ENCODE peak calls at places on chromosomes 2 and 18, in ten cellular contexts. T is Calu3; L is sigmoid colon; U is left ventricle myocardium inferior; Z is astrocyte of the spinal cord; S is fibroblast of lung; J is uterus; M is lung; N is transverse colon; Q is CD4-positive, alpha-beta T cell. E is an unnamed sample.

GRCh38 chr18:8747440-8747937 is 42.1 kb downstream of the MTCL1 start:
- DNase-seq in T (peak), L (no peak), U (no peak), Z (peak), S (peak), J (no peak), M (no peak), N (no peak), Q (no peak), E (no peak)

GRCh38 chr2:33197198-33197938 is 250.6 kb downstream of the LTBP1 start:
- DNase-seq in T (no peak), L (no peak), U (no peak), Z (no peak), S (peak), J (no peak), M (no peak), N (no peak), Q (no peak), E (no peak)

GRCh38 chr2:189217546-189217945 is 38.0 kb upstream of the COL5A2 start:
- DNase-seq in T (no peak), L (no peak), U (no peak), Z (peak), S (peak), J (no peak), M (no peak), N (no peak), Q (no peak), E (no peak)

GRCh38 chr2:42288811-42289210 is 72.2 kb downstream of the COX7A2L start:
- DNase-seq in T (no peak), L (no peak), U (no peak), Z (no peak), S (no peak), J (no peak), M (no peak), N (no peak), Q (no peak), E (no peak)

GRCh38 chr2:190837417-190837816 is 43.2 kb upstream of the GLS start:
- DNase-seq in T (no peak), L (no peak), U (no peak), Z (peak), S (peak), J (no peak), M (no peak), N (no peak), Q (no peak), E (no peak)

GRCh38 chr18:74497778-74498177 is 1.6 kb downstream of the CNDP2 start:
- DNase-seq in T (no peak), L (no peak), U (no peak), Z (no peak), S (no peak), J (no peak), M (no peak), N (no peak), Q (no peak), E (no peak)

GRCh38 chr2:203453858-203454451 is 81.1 kb downstream of the RAPH1 start:
- DNase-seq in T (peak), L (no peak), U (no peak), Z (peak), S (peak), J (no peak), M (no peak), N (no peak), Q (no peak), E (no peak)

GRCh38 chr2:111624401-111625156 is 259.4 kb downstream of the ANAPC1 start:
- DNase-seq in T (no peak), L (no peak), U (no peak), Z (peak), S (peak), J (no peak), M (no peak), N (no peak), Q (no peak), E (no peak)

GRCh38 chr18:44826418-44827259 is 146.0 kb downstream of the SETBP1 start:
- DNase-seq in T (peak), L (peak), U (peak), Z (peak), S (peak), J (peak), M (peak), N (peak), Q (no peak), E (peak)

GRCh38 chr18:45958730-45959129 is 8.4 kb downstream of the EPG5 start:
- DNase-seq in T (no peak), L (no peak), U (no peak), Z (no peak), S (peak), J (no peak), M (no peak), N (no peak), Q (no peak), E (no peak)

GRCh38 chr2:71599646-71600236 is 146.4 kb downstream of the DYSF start:
- DNase-seq in T (no peak), L (no peak), U (no peak), Z (no peak), S (no peak), J (no peak), M (no peak), N (no peak), Q (no peak), E (no peak)

GRCh38 chr18:70422061-70422965 is 133.5 kb downstream of the SOCS6 start:
- DNase-seq in T (peak), L (peak), U (peak), Z (peak), S (peak), J (peak), M (peak), N (peak), Q (no peak), E (no peak)

GRCh38 chr2:127226520-127227263 is 6.6 kb upstream of the CYP27C1 start:
- DNase-seq in T (peak), L (no peak), U (no peak), Z (peak), S (peak), J (no peak), M (peak), N (peak), Q (no peak), E (no peak)

GRCh38 chr18:29184654-29185053 is 1007.7 kb upstream of the CDH2 start:
- DNase-seq in T (no peak), L (no peak), U (no peak), Z (peak), S (peak), J (no peak), M (no peak), N (no peak), Q (no peak), E (no peak)

GRCh38 chr2:234293973-234294372 is 202.9 kb downstream of the ARL4C start:
- DNase-seq in T (no peak), L (no peak), U (no peak), Z (no peak), S (no peak), J (no peak), M (no peak), N (no peak), Q (no peak), E (no peak)

GRCh38 chr2:5227062-5227699 is 465.0 kb upstream of the SOX11 start:
- DNase-seq in T (no peak), L (no peak), U (no peak), Z (peak), S (peak), J (no peak), M (no peak), N (no peak), Q (no peak), E (no peak)

GRCh38 chr2:239639366-239640185 is 238.8 kb upstream of the HDAC4 start:
- DNase-seq in T (no peak), L (no peak), U (no peak), Z (no peak), S (no peak), J (no peak), M (no peak), N (no peak), Q (no peak), E (no peak)

GRCh38 chr18:48034651-48035555 is 104.4 kb upstream of the SMAD2 start:
- DNase-seq in T (no peak), L (peak), U (no peak), Z (no peak), S (no peak), J (peak), M (no peak), N (no peak), Q (peak), E (no peak)

GRCh38 chr2:219997341-219997851 is 370.0 kb downstream of the SLC4A3 start:
- DNase-seq in T (peak), L (no peak), U (peak), Z (peak), S (peak), J (peak), M (no peak), N (no peak), Q (no peak), E (peak)

GRCh38 chr2:180692322-180692721 is 288.1 kb upstream of the UBE2E3 start:
- DNase-seq in T (no peak), L (no peak), U (no peak), Z (no peak), S (no peak), J (no peak), M (no peak), N (no peak), Q (no peak), E (no peak)

GRCh38 chr2:206083602-206084467 is 2.1 kb downstream of the INO80D start:
- DNase-seq in T (peak), L (no peak), U (no peak), Z (peak), S (peak), J (no peak), M (no peak), N (peak), Q (no peak), E (no peak)

GRCh38 chr2:56448403-56448998 is 264.7 kb downstream of the CCDC85A start:
- DNase-seq in T (peak), L (no peak), U (no peak), Z (no peak), S (peak), J (no peak), M (no peak), N (peak), Q (no peak), E (no peak)

GRCh38 chr18:56333146-56333545 is 305.2 kb downstream of the TXNL1 start:
- DNase-seq in T (no peak), L (no peak), U (no peak), Z (no peak), S (no peak), J (no peak), M (no peak), N (no peak), Q (no peak), E (no peak)

GRCh38 chr2:210072922-210073509 is 70.6 kb downstream of the RPE start:
- DNase-seq in T (peak), L (no peak), U (no peak), Z (peak), S (peak), J (no peak), M (no peak), N (no peak), Q (no peak), E (no peak)

GRCh38 chr2:74864728-74865722 is 31.1 kb downstream of the HK2 start:
- DNase-seq in T (peak), L (no peak), U (no peak), Z (peak), S (peak), J (no peak), M (no peak), N (no peak), Q (no peak), E (no peak)

GRCh38 chr18:35054401-35054800 is 13.2 kb downstream of the MAPRE2 start:
- DNase-seq in T (no peak), L (no peak), U (no peak), Z (no peak), S (no peak), J (no peak), M (no peak), N (no peak), Q (no peak), E (no peak)

GRCh38 chr2:172340394-172340793 is 87.0 kb upstream of the ITGA6 start:
- DNase-seq in T (no peak), L (no peak), U (no peak), Z (no peak), S (no peak), J (no peak), M (no peak), N (no peak), Q (no peak), E (no peak)

GRCh38 chr18:42641996-42642395 is 473.5 kb downstream of the RIT2 start:
- DNase-seq in T (no peak), L (no peak), U (no peak), Z (no peak), S (no peak), J (no peak), M (no peak), N (no peak), Q (no peak), E (no peak)

GRCh38 chr2:114085238-114085637 is 195.3 kb downstream of the ACTR3 start:
- DNase-seq in T (no peak), L (no peak), U (no peak), Z (no peak), S (no peak), J (no peak), M (no peak), N (no peak), Q (no peak), E (no peak)

GRCh38 chr18:38752430-38752829 is 1186.8 kb upstream of the CELF4 start:
- DNase-seq in T (no peak), L (no peak), U (no peak), Z (no peak), S (no peak), J (no peak), M (no peak), N (no peak), Q (no peak), E (no peak)

GRCh38 chr2:50491541-50492114 is 540.3 kb downstream of the NRXN1 start:
- DNase-seq in T (peak), L (no peak), U (no peak), Z (peak), S (peak), J (no peak), M (no peak), N (peak), Q (no peak), E (no peak)

GRCh38 chr2:170716851-170717598 is 1.9 kb downstream of the SP5 start:
- DNase-seq in T (no peak), L (peak), U (peak), Z (peak), S (peak), J (peak), M (peak), N (peak), Q (peak), E (peak)

GRCh38 chr2:32264422-32265149 is at the start of gene NLRC4:
- DNase-seq in T (no peak), L (no peak), U (no peak), Z (no peak), S (no peak), J (no peak), M (no peak), N (no peak), Q (no peak), E (no peak)

GRCh38 chr2:161946489-161947107 is 127.4 kb downstream of the DPP4 start:
- DNase-seq in T (peak), L (no peak), U (no peak), Z (peak), S (peak), J (no peak), M (no peak), N (no peak), Q (no peak), E (no peak)

DNA sequence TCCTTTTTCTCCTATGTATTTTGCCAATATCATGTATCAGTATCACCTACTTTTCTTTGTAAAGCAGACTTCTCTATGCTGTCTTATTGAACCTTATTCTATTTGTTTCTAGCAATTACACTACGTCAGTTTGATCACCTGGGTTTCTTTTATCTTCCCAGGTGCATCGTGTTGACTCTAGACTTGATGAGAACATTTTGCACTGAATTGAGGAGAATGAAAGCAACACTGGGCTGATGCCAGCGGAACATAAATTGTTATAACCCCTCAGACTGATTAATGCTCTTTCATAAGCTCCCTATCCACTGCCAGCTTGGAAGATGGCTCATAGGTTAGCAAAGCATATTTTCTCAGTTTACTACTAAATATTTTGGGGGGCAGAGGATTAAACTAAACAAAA is 140.6 kb downstream of the EPHA4 start:
- DNase-seq in T (no peak), L (no peak), U (no peak), Z (no peak), S (no peak), J (no peak), M (no peak), N (peak), Q (no peak), E (no peak)
- TF ChIP-seq CTCF in T (no peak), L (no peak), U (no peak), Z (no peak), S (no peak), J (no peak), M (no peak), N (no peak), Q (no peak), E (no peak)

GRCh38 chr2:85584354-85584856 is at the start of gene VAMP5:
- DNase-seq in T (peak), L (peak), U (peak), Z (no peak), S (peak), J (peak), M (no peak), N (peak), Q (peak), E (no peak)

GRCh38 chr2:85585781-85586105 is 1.5 kb downstream of the VAMP5 start:
- DNase-seq in T (no peak), L (no peak), U (no peak), Z (peak), S (peak), J (no peak), M (no peak), N (no peak), Q (no peak), E (no peak)

GRCh38 chr2:85584857-85585780 is 888 bp downstream of the VAMP5 start:
- DNase-seq in T (peak), L (peak), U (no peak), Z (peak), S (peak), J (peak), M (no peak), N (peak), Q (no peak), E (no peak)

GRCh38 chr2:85582467-85582866 is 1.8 kb upstream of the VAMP5 start:
- DNase-seq in T (no peak), L (peak), U (no peak), Z (no peak), S (no peak), J (no peak), M (no peak), N (no peak), Q (no peak), E (no peak)

GRCh38 chr2:85583667-85584353 is 421 bp upstream of the VAMP5 start:
- DNase-seq in T (no peak), L (peak), U (no peak), Z (no peak), S (no peak), J (no peak), M (no peak), N (no peak), Q (peak), E (no peak)
- TF ChIP-seq CTCF in T (no peak), L (no peak), U (no peak), Z (no peak), S (no peak), J (no peak), M (no peak), N (no peak), Q (no peak), E (no peak)

DNA sequence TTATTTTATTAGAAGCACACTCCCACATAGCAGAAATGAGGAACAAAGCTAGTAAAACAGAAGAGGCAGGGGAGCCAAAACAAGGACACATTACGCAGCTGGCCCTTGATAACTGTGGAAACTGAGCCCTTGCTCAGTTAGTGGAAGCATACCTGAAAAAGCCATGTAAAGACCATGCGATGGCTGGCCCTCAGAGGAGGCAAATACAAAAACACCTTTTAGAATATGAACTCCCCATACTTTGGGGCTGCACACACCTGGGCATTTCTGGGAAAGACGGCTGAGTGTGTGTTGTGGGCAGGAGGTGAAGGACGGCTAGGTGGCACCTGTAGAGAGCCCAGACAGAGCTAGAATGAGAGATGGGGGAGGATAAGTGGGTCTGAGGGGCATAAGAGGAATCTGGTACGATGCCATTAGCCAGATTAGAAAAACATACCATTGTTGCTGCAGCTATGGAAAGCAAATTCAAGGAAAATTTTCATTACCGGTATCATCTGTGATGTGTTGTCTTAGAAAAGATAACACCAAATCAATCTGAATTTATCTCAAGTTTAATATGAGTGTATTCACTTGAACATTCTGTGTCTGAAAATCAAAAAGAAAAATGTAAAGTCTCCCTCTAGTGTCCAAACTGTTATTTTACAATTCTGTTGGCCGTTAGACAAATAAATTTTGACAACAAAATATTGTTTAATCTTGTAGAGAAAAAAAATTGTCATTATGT is 45.2 kb upstream of the SULT1C3 start:
- DNase-seq in T (no peak), L (no peak), U (no peak), Z (no peak), S (no peak), J (no peak), M (no peak), N (no peak), Q (no peak), E (no peak)
- TF ChIP-seq CTCF in T (no peak), L (no peak), U (peak), Z (peak), S (peak), J (no peak), M (no peak), N (peak), Q (peak), E (peak)

GRCh38 chr2:163984991-163985390 is 249.2 kb upstream of the FIGN start:
- DNase-seq in T (no peak), L (no peak), U (no peak), Z (no peak), S (no peak), J (no peak), M (no peak), N (no peak), Q (no peak), E (no peak)

GRCh38 chr2:163987175-163987574 is 251.4 kb upstream of the FIGN start:
- DNase-seq in T (no peak), L (no peak), U (no peak), Z (no peak), S (no peak), J (no peak), M (no peak), N (no peak), Q (no peak), E (no peak)

GRCh38 chr2:163982938-163983337 is 247.1 kb upstream of the FIGN start:
- DNase-seq in T (no peak), L (no peak), U (no peak), Z (no peak), S (no peak), J (no peak), M (no peak), N (no peak), Q (no peak), E (no peak)

DNA sequence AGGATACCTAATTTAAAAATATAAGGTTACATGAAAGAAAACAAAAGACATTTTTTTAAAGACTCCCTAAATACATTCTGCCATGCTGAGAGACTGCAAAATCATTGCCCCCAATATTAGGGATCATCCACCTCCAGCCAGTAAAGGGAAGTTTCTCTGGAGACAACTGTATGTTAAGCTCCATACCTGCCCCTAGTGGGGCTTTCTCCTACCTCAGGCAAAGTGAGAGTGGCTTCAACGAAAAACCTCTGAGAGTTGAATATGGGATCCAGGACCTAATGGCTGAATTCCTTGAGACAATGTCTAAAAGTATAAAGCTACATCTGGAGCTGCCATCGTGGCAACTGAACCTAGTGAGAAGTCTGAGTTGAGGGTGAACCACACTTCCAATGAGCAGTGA is 248.1 kb upstream of the FIGN start:
- DNase-seq in T (no peak), L (no peak), U (no peak), Z (no peak), S (no peak), J (no peak), M (no peak), N (no peak), Q (no peak), E (no peak)
- TF ChIP-seq CTCF in T (no peak), L (no peak), U (no peak), Z (no peak), S (no peak), J (no peak), M (no peak), N (no peak), Q (no peak), E (no peak)

GRCh38 chr2:230422149-230422548 is 6.1 kb downstream of the SP100 start:
- DNase-seq in T (no peak), L (no peak), U (no peak), Z (no peak), S (no peak), J (no peak), M (no peak), N (no peak), Q (no peak), E (no peak)
- TF ChIP-seq CTCF in T (no peak), L (no peak), U (peak), Z (no peak), S (no peak), J (no peak), M (no peak), N (no peak), Q (no peak), E (no peak)

GRCh38 chr2:235527806-235528480 is 34.1 kb downstream of the AGAP1 start:
- DNase-seq in T (no peak), L (no peak), U (no peak), Z (no peak), S (no peak), J (no peak), M (no peak), N (no peak), Q (no peak), E (no peak)
- TF ChIP-seq CTCF in T (no peak), L (no peak), U (no peak), Z (no peak), S (no peak), J (no peak), M (no peak), N (no peak), Q (no peak), E (no peak)

E was measured in mesothelial cell of epicardium.